ENCODE peak calls at places on chromosomes 3 and 15, in nine cellular contexts. B is MM.1S, I is mammary epithelial cell, R is SK-N-SH, J is HCT116, W is mesenchymal stem cell, N is PC-3, O is neural progenitor cell, T is astrocyte. D is an unnamed sample.

GRCh38 chr15:83206387-83206970 is 1.1 kb downstream of the HDGFL3 start:
- DNase-seq in B (no peak), I (peak), R (no peak), J (no peak), W (peak), N (peak), O (no peak), T (no peak), D (peak)

GRCh38 chr3:183584246-183584913 is 28.9 kb upstream of the KLHL6 start:
- DNase-seq in B (peak), I (no peak), R (peak), J (no peak), W (peak), N (no peak), O (no peak), T (no peak), D (no peak)

GRCh38 chr15:35040339-35041255 is 44.5 kb downstream of the NANOGP8 start:
- DNase-seq in B (no peak), I (no peak), R (peak), J (no peak), W (peak), N (no peak), O (no peak), T (no peak), D (no peak)

GRCh38 chr15:98896002-98896721 is 111.4 kb downstream of the PGPEP1L start:
- DNase-seq in B (no peak), I (peak), R (no peak), J (no peak), W (peak), N (peak), O (no peak), T (peak), D (no peak)

GRCh38 chr3:184727357-184728060 is 15.6 kb upstream of the MAGEF1 start:
- DNase-seq in B (peak), I (peak), R (peak), J (peak), W (peak), N (peak), O (peak), T (peak), D (peak)

GRCh38 chr15:90598053-90598577 is 68.4 kb downstream of the CRTC3 start:
- DNase-seq in B (no peak), I (no peak), R (no peak), J (no peak), W (peak), N (no peak), O (peak), T (no peak), D (peak)

GRCh38 chr3:115792206-115792955 is 169.1 kb downstream of the GAP43 start:
- DNase-seq in B (no peak), I (peak), R (no peak), J (no peak), W (peak), N (peak), O (no peak), T (peak), D (no peak)

GRCh38 chr3:100554373-100554676 is 55.1 kb upstream of the ADGRG7 start:
- DNase-seq in B (no peak), I (no peak), R (no peak), J (no peak), W (no peak), N (no peak), O (no peak), T (no peak), D (no peak)

GRCh38 chr3:16513141-16514020 is at the start of gene RFTN1:
- DNase-seq in B (peak), I (peak), R (peak), J (no peak), W (peak), N (peak), O (peak), T (peak), D (peak)

GRCh38 chr3:192570757-192571156 is 156.6 kb downstream of the FGF12 start:
- DNase-seq in B (no peak), I (peak), R (no peak), J (no peak), W (no peak), N (peak), O (no peak), T (peak), D (no peak)

GRCh38 chr3:58082047-58082446 is 73.8 kb downstream of the FLNB start:
- DNase-seq in B (no peak), I (no peak), R (no peak), J (no peak), W (peak), N (no peak), O (no peak), T (peak), D (no peak)

GRCh38 chr3:62795978-62796635 is 79.1 kb downstream of the CADPS start:
- DNase-seq in B (no peak), I (no peak), R (no peak), J (no peak), W (no peak), N (no peak), O (no peak), T (no peak), D (peak)

GRCh38 chr3:23685484-23686258 is 120.1 kb upstream of the UBE2E1 start:
- DNase-seq in B (no peak), I (peak), R (peak), J (peak), W (peak), N (peak), O (no peak), T (peak), D (peak)

GRCh38 chr3:159185443-159186050 is 383.7 kb downstream of the MFSD1 start:
- DNase-seq in B (peak), I (no peak), R (no peak), J (no peak), W (no peak), N (no peak), O (no peak), T (no peak), D (no peak)

GRCh38 chr3:13294442-13295351 is 125.4 kb downstream of the NUP210 start:
- DNase-seq in B (no peak), I (no peak), R (no peak), J (no peak), W (no peak), N (no peak), O (no peak), T (no peak), D (no peak)

GRCh38 chr3:30354972-30355371 is 251.4 kb upstream of the TGFBR2 start:
- DNase-seq in B (no peak), I (no peak), R (no peak), J (no peak), W (no peak), N (peak), O (no peak), T (no peak), D (no peak)

GRCh38 chr15:41620536-41621199 is 39.5 kb upstream of the MGA start:
- DNase-seq in B (no peak), I (peak), R (peak), J (no peak), W (peak), N (no peak), O (no peak), T (no peak), D (peak)

GRCh38 chr3:143168518-143169192 is 49.1 kb downstream of the CHST2 start:
- DNase-seq in B (no peak), I (peak), R (no peak), J (no peak), W (no peak), N (peak), O (no peak), T (peak), D (no peak)

GRCh38 chr3:79521221-79521848 is 246.5 kb downstream of the ROBO1 start:
- DNase-seq in B (peak), I (peak), R (peak), J (peak), W (peak), N (peak), O (peak), T (peak), D (peak)

GRCh38 chr3:47083786-47084185 is 80.1 kb downstream of the SETD2 start:
- DNase-seq in B (peak), I (no peak), R (no peak), J (no peak), W (peak), N (no peak), O (no peak), T (no peak), D (no peak)

GRCh38 chr15:29844290-29844903 is 22.1 kb upstream of the TJP1 start:
- DNase-seq in B (no peak), I (peak), R (no peak), J (peak), W (peak), N (peak), O (no peak), T (peak), D (no peak)

GRCh38 chr3:147412491-147412916 is 3.3 kb downstream of the ZIC1 start:
- DNase-seq in B (no peak), I (no peak), R (no peak), J (no peak), W (no peak), N (no peak), O (peak), T (no peak), D (peak)

GRCh38 chr15:71203573-71204444 is 88.5 kb downstream of the THSD4 start:
- DNase-seq in B (no peak), I (no peak), R (no peak), J (no peak), W (no peak), N (no peak), O (peak), T (peak), D (peak)

GRCh38 chr3:38646630-38647029 is 2.9 kb downstream of the SCN5A start:
- DNase-seq in B (peak), I (no peak), R (peak), J (no peak), W (peak), N (peak), O (peak), T (no peak), D (peak)

GRCh38 chr3:178320481-178321352 is 215.5 kb upstream of the KCNMB2 start:
- DNase-seq in B (peak), I (peak), R (peak), J (no peak), W (peak), N (peak), O (no peak), T (peak), D (no peak)

GRCh38 chr15:75758071-75758872 is 45.6 kb upstream of the CSPG4 start:
- DNase-seq in B (peak), I (peak), R (peak), J (peak), W (peak), N (peak), O (peak), T (peak), D (peak)

GRCh38 chr3:160331127-160331937 is 67.7 kb downstream of the IFT80 start:
- DNase-seq in B (no peak), I (peak), R (no peak), J (peak), W (peak), N (peak), O (no peak), T (peak), D (no peak)

GRCh38 chr3:142962520-142963265 is 781 bp downstream of the PAQR9 start:
- DNase-seq in B (no peak), I (no peak), R (no peak), J (no peak), W (no peak), N (no peak), O (no peak), T (no peak), D (peak)

GRCh38 chr3:100963041-100963440 is 30.2 kb downstream of the ABI3BP start:
- DNase-seq in B (no peak), I (peak), R (no peak), J (no peak), W (no peak), N (no peak), O (no peak), T (no peak), D (no peak)

GRCh38 chr3:12235691-12236090 is 53.2 kb upstream of the PPARG start:
- DNase-seq in B (no peak), I (peak), R (no peak), J (no peak), W (peak), N (peak), O (no peak), T (peak), D (no peak)

GRCh38 chr15:66394472-66394871 is 7.8 kb downstream of the MAP2K1 start:
- DNase-seq in B (no peak), I (no peak), R (no peak), J (no peak), W (no peak), N (no peak), O (no peak), T (no peak), D (no peak)

GRCh38 chr3:193809106-193809505 is 216.1 kb downstream of the OPA1 start:
- DNase-seq in B (no peak), I (no peak), R (no peak), J (no peak), W (no peak), N (no peak), O (peak), T (no peak), D (no peak)

GRCh38 chr15:41513282-41514227 is at the start of gene LTK:
- DNase-seq in B (no peak), I (no peak), R (peak), J (peak), W (peak), N (no peak), O (peak), T (no peak), D (peak)

GRCh38 chr15:74505837-74506514 is 35.0 kb upstream of the ARID3B start:
- DNase-seq in B (no peak), I (peak), R (no peak), J (no peak), W (peak), N (peak), O (no peak), T (peak), D (no peak)

GRCh38 chr3:108546692-108547091 is 36.3 kb upstream of the MYH15 start:
- DNase-seq in B (peak), I (no peak), R (no peak), J (no peak), W (no peak), N (no peak), O (no peak), T (no peak), D (no peak)

GRCh38 chr3:188754286-188754685 is 417.5 kb upstream of the TPRG1 start:
- DNase-seq in B (peak), I (no peak), R (no peak), J (no peak), W (no peak), N (no peak), O (no peak), T (no peak), D (no peak)
- H2AFZ ChIP-seq in B (no peak), I (no peak), R (no peak), J (no peak), W (no peak), N (no peak), O (no peak), T (no peak), D (no peak)

GRCh38 chr3:190323241-190323617 is 983 bp upstream of the CLDN1 start:
- DNase-seq in B (no peak), I (no peak), R (no peak), J (no peak), W (no peak), N (no peak), O (no peak), T (peak), D (peak)

GRCh38 chr3:190319660-190320059 is 2.6 kb downstream of the CLDN1 start:
- DNase-seq in B (no peak), I (peak), R (no peak), J (no peak), W (no peak), N (peak), O (no peak), T (no peak), D (no peak)

GRCh38 chr3:190320594-190321362 is 1.5 kb downstream of the CLDN1 start:
- DNase-seq in B (no peak), I (no peak), R (no peak), J (no peak), W (no peak), N (no peak), O (no peak), T (no peak), D (no peak)

GRCh38 chr3:190322604-190323240 is 476 bp upstream of the CLDN1 start:
- DNase-seq in B (no peak), I (no peak), R (no peak), J (no peak), W (peak), N (no peak), O (no peak), T (no peak), D (peak)

GRCh38 chr3:190321789-190322603 is at the start of gene CLDN1:
- DNase-seq in B (peak), I (peak), R (peak), J (peak), W (peak), N (peak), O (peak), T (peak), D (peak)
- H2AFZ ChIP-seq in B (peak), I (peak), R (peak), J (peak), W (peak), N (peak), O (peak), T (peak), D (peak)

GRCh38 chr15:39426552-39427532 is 154.0 kb upstream of the THBS1 start:
- DNase-seq in B (peak), I (peak), R (peak), J (no peak), W (peak), N (no peak), O (peak), T (peak), D (no peak)
- H2AFZ ChIP-seq in B (peak), I (no peak), R (no peak), J (no peak), W (no peak), N (no peak), O (no peak), T (no peak), D (no peak)

GRCh38 chr3:187368765-187369450 is 723 bp downstream of the RTP4 start:
- DNase-seq in B (peak), I (peak), R (no peak), J (no peak), W (no peak), N (no peak), O (no peak), T (no peak), D (no peak)
- H2AFZ ChIP-seq in B (peak), I (peak), R (peak), J (no peak), W (no peak), N (peak), O (no peak), T (no peak), D (no peak)

GRCh38 chr3:179322481-179323196 is at the start of gene ZNF639:
- DNase-seq in B (peak), I (peak), R (peak), J (peak), W (peak), N (peak), O (peak), T (peak), D (peak)

GRCh38 chr3:179321585-179322322 is 1.1 kb upstream of the ZNF639 start:
- DNase-seq in B (peak), I (peak), R (peak), J (no peak), W (peak), N (peak), O (peak), T (no peak), D (peak)

GRCh38 chr3:179318876-179319275 is 4.0 kb upstream of the ZNF639 start:
- DNase-seq in B (no peak), I (peak), R (no peak), J (no peak), W (no peak), N (peak), O (no peak), T (no peak), D (no peak)

GRCh38 chr3:179324270-179324754 is 1.5 kb downstream of the ZNF639 start:
- DNase-seq in B (peak), I (peak), R (peak), J (no peak), W (peak), N (peak), O (peak), T (peak), D (no peak)

DNA sequence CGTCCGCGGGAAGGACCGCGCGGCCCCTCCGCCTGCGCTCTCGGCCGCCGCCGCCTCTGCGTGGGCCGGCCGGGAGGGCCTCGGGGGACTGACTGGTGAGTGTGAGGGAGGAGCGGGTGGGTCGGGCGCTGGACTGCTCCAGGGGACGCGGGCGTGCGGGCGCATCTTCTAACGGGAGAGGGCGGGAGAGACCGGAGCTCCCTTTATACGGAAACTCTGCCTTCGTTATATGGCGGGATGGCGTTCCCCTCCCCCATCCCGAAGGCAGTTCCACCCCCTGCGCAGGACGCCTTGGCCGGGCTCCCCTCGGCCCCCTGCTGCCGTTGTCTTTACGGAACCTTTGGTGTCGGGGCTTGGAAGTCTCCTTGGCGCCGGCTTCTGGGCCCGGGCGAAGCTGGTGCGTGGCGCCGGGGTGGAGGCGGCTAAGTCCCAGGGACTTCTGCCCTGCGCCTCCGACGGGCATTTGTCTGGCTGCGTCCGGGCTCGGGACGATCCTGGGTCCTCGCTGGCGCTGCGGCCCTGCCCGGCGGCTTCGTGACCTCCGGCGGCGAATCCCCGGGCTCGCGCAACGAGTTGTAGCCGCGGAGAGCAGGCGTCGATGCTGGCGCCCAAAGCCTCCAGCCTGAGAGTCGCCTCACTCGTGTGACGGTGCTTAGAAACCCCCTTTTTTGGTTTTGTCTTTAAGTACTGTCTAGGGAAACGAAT is 518 bp downstream of the ZNF639 start:
- DNase-seq in B (peak), I (peak), R (peak), J (no peak), W (peak), N (peak), O (peak), T (peak), D (peak)
- H2AFZ ChIP-seq in B (peak), I (peak), R (peak), J (no peak), W (peak), N (peak), O (peak), T (peak), D (peak)